ENCODE peak calls at places on chromosomes 1 and 21, in seven cellular contexts. A, W, O, J, S, L and M are unnamed samples. For H3K9me3, the result is how much of the 10 kb centered on the place peaks cover.

GRCh38 chr1:10914056-10914455 is 98.4 kb upstream of the TARDBP start:
- DNase-seq in O (no peak), L (no peak), A (no peak), W (no peak), J (peak), S (no peak), M (no peak)

GRCh38 chr1:155320661-155321576 is at the start of gene RUSC1:
- DNase-seq in O (peak), L (no peak), S (peak), J (peak), A (peak), W (peak), M (peak)

GRCh38 chr1:18751425-18751824 is 108.0 kb downstream of the TAS1R2 start:
- DNase-seq in O (peak), S (no peak), L (no peak), J (no peak), W (no peak), A (no peak), M (no peak)

GRCh38 chr1:89990976-89991831 is 3.7 kb upstream of the ZNF326 start:
- DNase-seq in J (no peak), L (no peak), O (no peak), A (no peak), W (no peak), S (no peak), M (no peak)

GRCh38 chr1:17867470-17867869 is 112.3 kb downstream of the ACTL8 start:
- DNase-seq in W (no peak), L (no peak), S (no peak), J (no peak), A (no peak), O (no peak), M (no peak)

GRCh38 chr1:91731815-91732214 is 154.1 kb downstream of the TGFBR3 start:
- DNase-seq in S (peak), O (no peak), L (no peak), A (peak), W (no peak), J (no peak), M (no peak)

GRCh38 chr1:161691846-161692245 is 15.2 kb upstream of the FCRLA start:
- DNase-seq in O (no peak), S (no peak), J (no peak), A (no peak), L (no peak), W (no peak), M (no peak)

GRCh38 chr1:112440574-112440973 is 44.6 kb downstream of the CTTNBP2NL start:
- DNase-seq in S (no peak), O (no peak), J (no peak), A (no peak), W (no peak), L (no peak), M (no peak)

GRCh38 chr1:246805135-246805716 is 81.0 kb downstream of the SCCPDH start:
- DNase-seq in S (no peak), O (no peak), J (no peak), W (no peak), A (no peak), L (no peak), M (no peak)

GRCh38 chr1:158212315-158212714 is 31.6 kb downstream of the CD1D start:
- DNase-seq in L (no peak), J (no peak), A (no peak), O (no peak), W (peak), S (no peak), M (no peak)

GRCh38 chr21:16678479-16678878 is 834.4 kb upstream of the CXADR start:
- DNase-seq in S (no peak), J (no peak), A (no peak), L (no peak), O (no peak), W (no peak), M (no peak)

GRCh38 chr1:169546087-169546995 is 39.9 kb downstream of the F5 start:
- DNase-seq in W (peak), A (peak), O (no peak), L (peak), S (peak), J (peak), M (peak)

GRCh38 chr1:22582670-22583635 is 19.7 kb downstream of the EPHA8 start:
- DNase-seq in W (no peak), O (no peak), A (no peak), J (peak), S (no peak), L (no peak), M (no peak)

GRCh38 chr1:22916469-22916817 is 56.2 kb downstream of the LACTBL1 start:
- DNase-seq in J (peak), W (no peak), O (no peak), A (no peak), L (no peak), S (no peak), M (no peak)

GRCh38 chr1:20584890-20585289 is 4.0 kb upstream of the CDA start:
- DNase-seq in L (no peak), A (no peak), J (no peak), W (no peak), O (no peak), S (no peak), M (no peak)

GRCh38 chr1:79369091-79369490 is 362.6 kb upstream of the ADGRL4 start:
- DNase-seq in J (no peak), L (no peak), S (no peak), A (no peak), O (no peak), W (no peak), M (no peak)

GRCh38 chr1:165560834-165561233 is 17.0 kb downstream of the LRRC52 start:
- DNase-seq in A (no peak), W (no peak), J (no peak), O (no peak), S (no peak), L (no peak), M (no peak)

GRCh38 chr1:15081088-15081487 is 72.5 kb upstream of the TMEM51 start:
- DNase-seq in L (no peak), O (no peak), S (no peak), A (no peak), W (no peak), J (no peak), M (no peak)

GRCh38 chr1:42430286-42430685 is 25.5 kb downstream of the ZMYND12 start:
- DNase-seq in S (no peak), A (no peak), O (no peak), W (no peak), L (no peak), J (no peak), M (no peak)

GRCh38 chr1:150512846-150513245 is 2.7 kb upstream of the FALEC start:
- DNase-seq in O (no peak), L (no peak), S (no peak), J (no peak), A (no peak), W (no peak), M (no peak)

GRCh38 chr1:205324781-205325180 is 3.2 kb upstream of the NUAK2 start:
- DNase-seq in O (no peak), A (no peak), S (no peak), W (peak), J (no peak), L (no peak), M (no peak)

GRCh38 chr1:187013582-187014200 is 184.9 kb downstream of the PLA2G4A start:
- DNase-seq in L (no peak), J (no peak), A (no peak), W (no peak), S (no peak), O (no peak), M (no peak)

GRCh38 chr1:85372683-85373446 is 92.1 kb downstream of the DDAH1 start:
- DNase-seq in J (no peak), L (no peak), S (no peak), W (no peak), A (no peak), O (no peak), M (peak)

GRCh38 chr21:36769051-36769867 is 70.3 kb downstream of the SIM2 start:
- DNase-seq in S (no peak), W (no peak), O (no peak), L (no peak), J (no peak), A (no peak), M (no peak)

GRCh38 chr1:82452096-82452495 is 651.4 kb downstream of the ADGRL2 start:
- DNase-seq in L (no peak), A (no peak), S (no peak), J (no peak), O (no peak), W (no peak), M (no peak)

GRCh38 chr1:117147856-117148588 is 26.5 kb upstream of the TRIM45 start:
- DNase-seq in S (peak), L (no peak), W (no peak), J (no peak), A (no peak), O (no peak), M (peak)

GRCh38 chr1:19209990-19210771 is at the start of gene UBR4:
- DNase-seq in S (peak), W (peak), J (peak), L (peak), A (peak), O (peak), M (peak)

GRCh38 chr1:203638076-203638475 is 11.4 kb downstream of the ATP2B4 start:
- DNase-seq in L (no peak), O (no peak), J (no peak), S (peak), A (no peak), W (no peak), M (no peak)

GRCh38 chr1:208593306-208594006 is 349.3 kb upstream of the PLXNA2 start:
- DNase-seq in S (no peak), L (no peak), W (no peak), O (no peak), A (no peak), J (no peak), M (no peak)

GRCh38 chr1:8350914-8351684 is 33.2 kb downstream of the SLC45A1 start:
- DNase-seq in A (no peak), L (no peak), J (peak), S (no peak), W (no peak), O (peak), M (no peak)

GRCh38 chr1:107599220-107599619 is 365.8 kb downstream of the VAV3 start:
- DNase-seq in J (no peak), A (no peak), O (no peak), L (no peak), S (no peak), W (no peak), M (no peak)

GRCh38 chr1:232684331-232685105 is 54.6 kb upstream of the SIPA1L2 start:
- DNase-seq in W (no peak), L (no peak), S (no peak), A (no peak), O (no peak), J (no peak), M (no peak)

GRCh38 chr21:8993284-8993942 is 1528.0 kb upstream of the TPTE start:
- DNase-seq in A (no peak), S (no peak), O (no peak), J (no peak), L (peak), W (no peak), M (no peak)
- H3K9me3 ChIP-seq in A (under half), S (under half), O (under half), J (under half), L (under half), W (half or more), M (under half)

DNA sequence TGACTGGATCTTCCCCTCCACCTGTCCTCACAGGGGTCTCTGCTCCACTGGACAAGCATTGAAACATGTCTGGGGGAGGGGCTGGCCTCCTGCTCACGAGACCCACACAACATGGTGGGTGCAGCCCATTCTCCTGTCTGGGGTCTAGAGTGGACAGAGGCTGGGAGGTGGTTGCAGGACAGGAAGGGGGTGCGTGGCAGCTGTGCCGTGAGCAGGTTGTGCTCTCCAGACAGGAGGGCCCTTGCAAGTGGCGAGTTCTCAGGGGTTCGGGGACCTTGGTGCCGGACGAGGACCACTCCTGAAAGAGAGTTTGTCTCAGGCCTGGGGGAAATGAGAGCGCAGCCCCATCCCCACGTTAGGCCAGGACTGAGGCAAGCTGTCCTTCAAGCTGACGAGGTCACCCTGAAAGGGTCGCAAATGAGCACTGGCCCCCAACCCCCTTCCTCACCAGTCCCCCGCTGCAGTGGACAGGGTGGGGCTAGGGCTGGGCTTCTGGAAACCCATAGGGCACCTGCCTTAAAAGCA is 21.2 kb upstream of the TTC34 start:
- DNase-seq in A (no peak), O (no peak), S (no peak), L (no peak), W (no peak), J (peak), M (no peak)
- H3K9me3 ChIP-seq in A (under half), O (under half), S (under half), L (under half), W (under half), J (under half), M (under half)

GRCh38 chr1:48332115-48332514 is 109.6 kb downstream of the SLC5A9 start:
- DNase-seq in J (no peak), O (no peak), S (no peak), W (no peak), A (no peak), L (no peak), M (no peak)
- H3K9me3 ChIP-seq in J (under half), O (under half), S (under half), W (under half), A (under half), L (under half), M (under half)

GRCh38 chr1:40469327-40469726 is 7.8 kb upstream of the ZFP69 start:
- DNase-seq in J (no peak), W (no peak), A (no peak), S (no peak), L (no peak), O (no peak), M (no peak)
- H3K9me3 ChIP-seq in J (under half), W (under half), A (half or more), S (half or more), L (half or more), O (under half), M (under half)

GRCh38 chr1:152397474-152397873 is 16.6 kb downstream of the CRNN start:
- DNase-seq in L (no peak), A (no peak), J (no peak), W (no peak), O (no peak), S (no peak), M (no peak)
- H3K9me3 ChIP-seq in L (under half), A (under half), J (under half), W (under half), O (under half), S (under half), M (under half)